ENCODE peak calls at places on chromosome 10, in seven cellular contexts. H is PC-3, V is tibial nerve, M is fibroblast of lung, F is GM12864, Q is cardiac muscle cell, J is AG10803. K is an unnamed sample.

GRCh38 chr10:128178319-128178937 is 52.2 kb upstream of the MKI67 start:
- DNase-seq in H (peak; percentile 54), Q (peak; percentile 38), F (no peak), M (peak; percentile 6), V (no peak), J (peak; percentile 14), K (peak; percentile 10)

GRCh38 chr10:114537791-114538543 is 120.1 kb downstream of the ABLIM1 start:
- DNase-seq in J (no peak), H (no peak), V (no peak), M (no peak), F (no peak), Q (no peak), K (no peak)

GRCh38 chr10:10418397-10418796 is 599.3 kb upstream of the CELF2 start:
- DNase-seq in F (peak; percentile 52), Q (no peak), J (no peak), M (no peak), V (no peak), H (no peak), K (no peak)

GRCh38 chr10:92572362-92573090 is 1.4 kb downstream of the IDE start:
- DNase-seq in F (no peak), J (no peak), V (no peak), M (no peak), H (peak; percentile 9), Q (no peak), K (no peak)

GRCh38 chr10:44851881-44852280 is 59.3 kb upstream of the TMEM72 start:
- DNase-seq in Q (no peak), F (no peak), M (no peak), H (no peak), V (no peak), J (no peak), K (no peak)

GRCh38 chr10:30999084-30999712 is 32.5 kb downstream of the ZNF438 start:
- DNase-seq in Q (peak; percentile 41), V (peak; percentile 48), F (no peak), M (peak; percentile 77), J (peak; percentile 30), H (peak; percentile 31), K (no peak)

GRCh38 chr10:3293536-3294431 is 121.2 kb upstream of the PITRM1 start:
- DNase-seq in F (no peak), M (peak; percentile 56), H (no peak), Q (no peak), V (no peak), J (peak; percentile 80), K (no peak)

GRCh38 chr10:30114871-30115270 is 55.5 kb upstream of the JCAD start:
- DNase-seq in Q (peak; percentile 61), H (no peak), V (no peak), J (no peak), M (peak; percentile 38), F (no peak), K (peak; percentile 22)

GRCh38 chr10:1629326-1630036 is 107.8 kb downstream of the ADARB2 start:
- DNase-seq in H (no peak), Q (no peak), M (no peak), J (no peak), V (no peak), F (no peak), K (no peak)

GRCh38 chr10:48802611-48803046 is 118.0 kb downstream of the WDFY4 start:
- DNase-seq in F (peak; percentile 79), M (no peak), J (no peak), Q (no peak), V (no peak), H (no peak), K (no peak)

GRCh38 chr10:77159538-77160110 is 478.0 kb downstream of the KCNMA1 start:
- DNase-seq in F (no peak), J (peak; percentile 67), Q (peak; percentile 51), H (no peak), M (peak; percentile 35), V (no peak), K (no peak)

GRCh38 chr10:94038024-94038423 is 44.3 kb downstream of the PLCE1 start:
- DNase-seq in J (peak; percentile 54), H (peak; percentile 75), Q (peak; percentile 40), V (no peak), M (peak; percentile 12), F (no peak), K (no peak)

GRCh38 chr10:70537398-70538194 is 59.0 kb downstream of the PALD1 start:
- DNase-seq in Q (no peak), H (peak; percentile 88), F (no peak), J (no peak), V (no peak), M (no peak), K (no peak)

GRCh38 chr10:43124574-43125273 is 13.5 kb upstream of the CSGALNACT2 start:
- DNase-seq in M (no peak), V (no peak), F (no peak), J (no peak), Q (peak; percentile 10), H (no peak), K (no peak)

GRCh38 chr10:788796-789748 is 99.6 kb upstream of the DIP2C start:
- DNase-seq in J (peak; percentile 62), Q (no peak), V (peak; percentile 27), H (peak; percentile 69), F (no peak), M (peak; percentile 49), K (peak; percentile 31)

GRCh38 chr10:124629410-124629809 is 114.8 kb downstream of the FAM53B start:
- DNase-seq in M (no peak), J (peak; percentile 39), V (peak; percentile 29), H (no peak), F (no peak), Q (no peak), K (no peak)

GRCh38 chr10:77451886-77452285 is 185.7 kb downstream of the KCNMA1 start:
- DNase-seq in Q (no peak), M (no peak), V (no peak), J (no peak), H (no peak), F (no peak), K (no peak)

GRCh38 chr10:287814-288213 is 152.6 kb downstream of the ZMYND11 start:
- DNase-seq in M (no peak), Q (no peak), F (no peak), V (no peak), H (peak; percentile 34), J (no peak), K (no peak)

GRCh38 chr10:13707156-13707881 is 120.6 kb downstream of the PRPF18 start:
- DNase-seq in Q (peak; percentile 96), M (peak; percentile 95), J (peak; percentile 87), V (peak; percentile 75), F (peak; percentile 68), H (peak; percentile 49), K (peak; percentile 39)

GRCh38 chr10:105187243-105187642 is 546.2 kb downstream of the SORCS3 start:
- DNase-seq in V (no peak), J (peak; percentile 49), Q (no peak), H (no peak), F (no peak), M (no peak), K (no peak)

GRCh38 chr10:72318383-72319262 is 36.1 kb downstream of the DNAJB12 start:
- DNase-seq in M (no peak), Q (no peak), V (no peak), H (peak; percentile 22), F (no peak), J (no peak), K (no peak)
- H3K4me3 ChIP-seq in M (peak overlapping the region; percentile 9), Q (no peak overlapping the region), V (no peak overlapping the region), H (peak overlapping the region; percentile 53), F (peak overlapping the region; percentile 49), J (peak overlapping the region; percentile 51), K (no peak overlapping the region)

DNA sequence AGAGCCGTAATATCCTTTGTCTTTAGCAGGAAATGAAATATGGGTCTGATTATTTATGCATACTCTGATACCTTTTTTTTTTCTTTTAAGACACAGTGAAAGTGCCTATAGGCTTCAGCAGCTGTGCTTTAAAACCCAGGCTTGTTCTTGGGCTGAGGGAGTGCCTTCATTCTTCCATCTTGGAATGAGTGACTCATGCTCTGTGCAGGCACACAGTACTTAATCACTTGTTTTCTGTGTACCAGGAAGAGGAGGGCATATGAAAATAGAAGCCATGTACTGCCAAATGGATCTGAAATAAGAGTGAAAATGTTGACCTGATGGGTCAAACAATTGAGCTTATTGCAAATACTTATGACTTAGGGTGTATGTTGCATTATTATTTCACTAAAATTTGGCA is 12.0 kb downstream of the INPP5F start:
- DNase-seq in M (peak; percentile 88), Q (peak; percentile 77), V (no peak), J (peak; percentile 80), H (peak; percentile 78), F (no peak), K (no peak)
- H3K4me3 ChIP-seq in M (no peak overlapping the region), Q (no peak overlapping the region), V (no peak overlapping the region), J (no peak overlapping the region), H (no peak overlapping the region), F (no peak overlapping the region), K (no peak overlapping the region)

DNA sequence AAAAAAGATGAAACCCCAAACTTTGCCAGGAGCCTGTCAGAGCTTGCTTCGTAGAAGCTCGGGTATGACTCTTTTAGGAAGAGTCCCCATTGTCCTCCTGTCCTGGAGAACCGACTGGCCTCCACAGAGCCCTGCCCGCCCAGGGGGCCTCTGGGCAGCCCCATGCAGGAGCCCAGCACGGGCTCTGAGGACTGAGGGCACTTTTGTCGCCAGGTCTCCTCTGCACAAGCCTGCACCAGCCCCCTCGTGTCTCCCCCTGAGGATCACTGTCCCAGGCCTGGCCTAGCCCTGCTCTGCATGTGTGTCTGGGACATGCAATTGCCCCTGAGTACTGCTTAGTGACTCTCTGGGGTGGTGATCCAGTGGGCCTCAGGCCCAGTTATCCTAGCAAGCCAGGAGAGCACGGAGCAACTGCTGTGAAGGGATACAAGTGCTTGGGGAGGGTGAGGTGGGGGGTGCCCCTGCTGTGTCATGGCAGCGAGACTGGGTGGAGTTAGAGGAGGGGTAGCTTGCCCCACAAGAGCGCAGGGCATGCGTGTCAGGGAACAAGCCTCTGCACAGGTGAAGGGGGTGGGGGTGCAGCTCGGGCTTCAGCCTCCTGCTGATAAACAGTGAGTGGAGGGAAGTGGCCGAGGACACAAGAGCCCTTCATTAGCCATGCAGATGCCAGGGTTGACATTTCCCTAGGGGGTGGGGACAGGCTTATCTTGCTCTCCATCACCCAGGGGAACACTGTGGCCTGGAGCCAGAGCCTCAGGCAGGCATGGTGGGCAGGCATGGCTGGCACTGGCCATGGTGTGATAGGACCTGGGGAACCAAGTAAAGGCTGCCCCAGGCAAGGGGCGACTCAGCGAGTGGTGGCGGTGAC is 143.4 kb downstream of the C10orf105 start:
- DNase-seq in J (no peak), M (no peak), V (no peak), Q (no peak), H (no peak), F (no peak), K (no peak)
- H3K4me3 ChIP-seq in J (no peak overlapping the region), M (no peak overlapping the region), V (no peak overlapping the region), Q (no peak overlapping the region), H (no peak overlapping the region), F (no peak overlapping the region), K (no peak overlapping the region)

DNA sequence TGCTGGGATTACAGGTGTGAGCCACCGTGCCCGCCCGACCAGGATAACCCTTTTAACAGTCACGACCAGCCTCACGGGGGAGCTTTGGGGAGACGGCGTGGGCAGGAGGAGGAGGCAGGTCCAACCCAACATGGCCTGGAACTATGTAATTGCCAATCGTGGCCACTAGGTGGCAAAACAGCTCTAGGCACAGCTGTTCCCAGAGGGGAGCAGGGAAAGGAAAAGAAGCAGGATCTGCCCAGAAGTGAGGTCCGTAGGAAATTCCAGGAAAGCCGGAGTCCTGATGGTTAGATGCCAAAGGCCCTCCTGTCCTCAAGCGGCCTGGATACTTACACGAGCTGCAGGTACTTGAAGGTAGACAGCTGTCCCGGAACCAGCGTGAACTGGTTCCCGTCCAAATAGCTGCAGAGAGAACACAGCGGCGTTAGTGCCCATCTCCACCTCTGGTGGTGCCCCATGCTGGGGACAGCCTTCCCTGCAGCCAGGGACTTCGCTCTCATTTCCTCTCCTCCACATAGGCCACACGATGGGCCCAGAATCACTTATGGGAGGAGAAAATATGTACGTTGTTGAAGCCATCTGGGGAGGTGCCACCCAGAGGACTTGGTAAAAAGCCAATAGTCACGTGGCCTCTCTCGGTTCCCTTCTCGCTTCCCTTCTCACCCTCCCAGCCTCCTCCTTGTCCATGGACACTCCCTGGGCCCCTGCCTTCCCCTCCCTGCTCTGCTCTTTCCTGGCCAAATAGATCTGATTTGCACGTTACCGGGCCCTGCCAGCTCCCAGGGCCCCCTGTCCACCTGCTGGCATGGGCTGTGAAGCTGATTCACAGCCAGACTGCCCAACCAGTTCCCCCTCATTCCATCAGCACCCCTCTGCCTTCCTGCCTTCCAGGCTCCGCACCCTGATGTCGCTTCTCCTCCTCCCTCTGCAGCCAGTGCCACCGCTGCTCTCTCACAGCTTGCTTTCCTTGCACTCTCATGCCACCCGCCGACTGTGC is 148.1 kb downstream of the SLIT1 start:
- DNase-seq in M (peak; percentile 80), H (peak; percentile 88), J (peak; percentile 69), V (peak; percentile 83), F (peak; percentile 27), Q (peak; percentile 84), K (peak; percentile 35)
- H3K4me3 ChIP-seq in M (peak overlapping the region; percentile 65), H (peak overlapping the region; percentile 49), J (peak overlapping the region; percentile 62), V (peak overlapping the region; percentile 27), F (no peak overlapping the region), Q (no peak overlapping the region), K (peak overlapping the region; percentile 36)